ENCODE peak calls at places on chromosomes 4 and X, in nine cellular contexts. One of them, this sample, is unnamed.
A peak's percentile ranks its signal among the peaks of the same experiment; 100 is the strongest.

GRCh38 chr4:167100120-167100519 is 134.2 kb downstream of the SPOCK3 start:
- DNase-seq in Caki2: peak; percentile 37
- DNase-seq in CD8-positive, alpha-beta T cell: no peak
- DNase-seq in neural progenitor cell: peak; percentile 26
- DNase-seq in suprapubic skin: no peak
- DNase-seq in uterus: no peak
- DNase-seq in right cardiac atrium: no peak
- DNase-seq in HFFc6: no peak
- DNase-seq in substantia nigra: no peak
- DNase-seq in this sample: peak; percentile 53

GRCh38 chr4:40850496-40850895 is 100.7 kb downstream of the NSUN7 start:
- DNase-seq in Caki2: no peak
- DNase-seq in CD8-positive, alpha-beta T cell: no peak
- DNase-seq in neural progenitor cell: no peak
- DNase-seq in suprapubic skin: no peak
- DNase-seq in uterus: no peak
- DNase-seq in right cardiac atrium: no peak
- DNase-seq in HFFc6: no peak
- DNase-seq in substantia nigra: no peak
- DNase-seq in this sample: no peak

GRCh38 chrX:49209434-49210251 is 9.7 kb upstream of the SYP start:
- DNase-seq in Caki2: no peak
- DNase-seq in CD8-positive, alpha-beta T cell: no peak
- DNase-seq in neural progenitor cell: no peak
- DNase-seq in suprapubic skin: no peak
- DNase-seq in uterus: no peak
- DNase-seq in right cardiac atrium: no peak
- DNase-seq in HFFc6: no peak
- DNase-seq in substantia nigra: no peak
- DNase-seq in this sample: no peak

GRCh38 chr4:87532907-87533306 is 3.7 kb upstream of the SPARCL1 start:
- DNase-seq in Caki2: no peak
- DNase-seq in CD8-positive, alpha-beta T cell: no peak
- DNase-seq in neural progenitor cell: no peak
- DNase-seq in suprapubic skin: no peak
- DNase-seq in uterus: no peak
- DNase-seq in right cardiac atrium: no peak
- DNase-seq in HFFc6: no peak
- DNase-seq in substantia nigra: no peak
- DNase-seq in this sample: peak; percentile 40

GRCh38 chr4:67809502-67809901 is 55.3 kb upstream of the GNRHR start:
- DNase-seq in Caki2: no peak
- DNase-seq in CD8-positive, alpha-beta T cell: no peak
- DNase-seq in neural progenitor cell: peak; percentile 63
- DNase-seq in suprapubic skin: no peak
- DNase-seq in uterus: no peak
- DNase-seq in right cardiac atrium: peak; percentile 14
- DNase-seq in HFFc6: no peak
- DNase-seq in substantia nigra: no peak
- DNase-seq in this sample: no peak

GRCh38 chr4:53902786-53903185 is 161.6 kb downstream of the CHIC2 start:
- DNase-seq in Caki2: no peak
- DNase-seq in CD8-positive, alpha-beta T cell: no peak
- DNase-seq in neural progenitor cell: no peak
- DNase-seq in suprapubic skin: no peak
- DNase-seq in uterus: no peak
- DNase-seq in right cardiac atrium: no peak
- DNase-seq in HFFc6: no peak
- DNase-seq in substantia nigra: no peak
- DNase-seq in this sample: no peak

GRCh38 chr4:21628116-21628515 is 320.5 kb downstream of the KCNIP4 start:
- DNase-seq in Caki2: no peak
- DNase-seq in CD8-positive, alpha-beta T cell: no peak
- DNase-seq in neural progenitor cell: no peak
- DNase-seq in suprapubic skin: no peak
- DNase-seq in uterus: no peak
- DNase-seq in right cardiac atrium: no peak
- DNase-seq in HFFc6: no peak
- DNase-seq in substantia nigra: no peak
- DNase-seq in this sample: no peak

GRCh38 chr4:183995489-183996049 is 90.5 kb downstream of the STOX2 start:
- DNase-seq in Caki2: no peak
- DNase-seq in CD8-positive, alpha-beta T cell: no peak
- DNase-seq in neural progenitor cell: no peak
- DNase-seq in suprapubic skin: no peak
- DNase-seq in uterus: no peak
- DNase-seq in right cardiac atrium: no peak
- DNase-seq in HFFc6: no peak
- DNase-seq in substantia nigra: no peak
- DNase-seq in this sample: no peak

GRCh38 chrX:150856101-150856500 is 42.4 kb downstream of the CD99L2 start:
- DNase-seq in Caki2: no peak
- DNase-seq in CD8-positive, alpha-beta T cell: no peak
- DNase-seq in neural progenitor cell: no peak
- DNase-seq in suprapubic skin: no peak
- DNase-seq in uterus: no peak
- DNase-seq in right cardiac atrium: no peak
- DNase-seq in HFFc6: no peak
- DNase-seq in substantia nigra: no peak
- DNase-seq in this sample: no peak